ENCODE peak calls at places on chromosomes 4 and X, in four cellular contexts. G, Q, C and D are unnamed samples.

GRCh38 chrX:95536111-95536510 is 1148.5 kb upstream of the DIAPH2 start:
- DNase-seq in G (no peak), Q (no peak), C (no peak), D (no peak)

GRCh38 chrX:3678287-3678686 is 35.2 kb downstream of the PRKX start:
- DNase-seq in G (no peak), Q (no peak), C (peak), D (no peak)

GRCh38 chr4:73432169-73433000 is 3.6 kb upstream of the AFP start:
- DNase-seq in G (no peak), Q (no peak), C (no peak), D (no peak)

GRCh38 chrX:70129811-70130210 is 3.4 kb upstream of the IGBP1 start:
- DNase-seq in G (no peak), Q (no peak), C (no peak), D (no peak)

GRCh38 chr4:186400676-186401075 is 134.7 kb downstream of the F11 start:
- DNase-seq in G (no peak), Q (no peak), C (no peak), D (no peak)

GRCh38 chr4:73867783-73868182 is 1.4 kb upstream of the CXCL1 start:
- DNase-seq in G (no peak), Q (no peak), C (no peak), D (no peak)

GRCh38 chrX:150361070-150361776 is 1.9 kb upstream of the MAMLD1 start:
- DNase-seq in G (peak), Q (no peak), C (peak), D (no peak)

GRCh38 chr4:6019316-6020263 is 1.4 kb upstream of the C4orf50 start:
- DNase-seq in G (peak), Q (peak), C (peak), D (peak)

GRCh38 chr4:183636923-183637322 is 22.1 kb downstream of the RWDD4 start:
- DNase-seq in G (no peak), Q (no peak), C (no peak), D (no peak)

GRCh38 chr4:38782452-38783108 is at the start of gene TLR10:
- DNase-seq in G (peak), Q (peak), C (no peak), D (peak)

GRCh38 chrX:154592505-154592904 is 7.6 kb downstream of the CTAG1A start:
- DNase-seq in G (no peak), Q (no peak), C (no peak), D (no peak)

GRCh38 chr4:89898304-89898716 is 3.7 kb downstream of the MMRN1 start:
- DNase-seq in G (no peak), Q (no peak), C (no peak), D (no peak)

GRCh38 chr4:156553659-156554058 is 417.9 kb downstream of the PDGFC start:
- DNase-seq in G (no peak), Q (no peak), C (no peak), D (no peak)

GRCh38 chr4:27685947-27686346 is 825.3 kb downstream of the STIM2 start:
- DNase-seq in G (no peak), Q (no peak), C (no peak), D (no peak)

GRCh38 chr4:82785248-82786003 is 13.2 kb downstream of the SCD5 start:
- DNase-seq in G (no peak), Q (no peak), C (no peak), D (no peak)

GRCh38 chr4:81757706-81758105 is 286.0 kb upstream of the RASGEF1B start:
- DNase-seq in G (no peak), Q (no peak), C (no peak), D (no peak)

GRCh38 chr4:183645326-183645725 is 13.7 kb downstream of the RWDD4 start:
- DNase-seq in G (no peak), Q (no peak), C (no peak), D (no peak)

GRCh38 chr4:132297346-132297745 is 851.7 kb upstream of the PCDH10 start:
- DNase-seq in G (no peak), Q (no peak), C (no peak), D (no peak)

GRCh38 chrX:129813662-129814061 is 30.0 kb downstream of the ZDHHC9 start:
- DNase-seq in G (no peak), Q (no peak), C (no peak), D (no peak)

GRCh38 chrX:114841051-114841450 is 176.4 kb downstream of the IL13RA2 start:
- DNase-seq in G (no peak), Q (no peak), C (no peak), D (no peak)

GRCh38 chr4:168212656-168213055 is 105.9 kb downstream of the DDX60 start:
- DNase-seq in G (no peak), Q (no peak), C (no peak), D (no peak)

DNA sequence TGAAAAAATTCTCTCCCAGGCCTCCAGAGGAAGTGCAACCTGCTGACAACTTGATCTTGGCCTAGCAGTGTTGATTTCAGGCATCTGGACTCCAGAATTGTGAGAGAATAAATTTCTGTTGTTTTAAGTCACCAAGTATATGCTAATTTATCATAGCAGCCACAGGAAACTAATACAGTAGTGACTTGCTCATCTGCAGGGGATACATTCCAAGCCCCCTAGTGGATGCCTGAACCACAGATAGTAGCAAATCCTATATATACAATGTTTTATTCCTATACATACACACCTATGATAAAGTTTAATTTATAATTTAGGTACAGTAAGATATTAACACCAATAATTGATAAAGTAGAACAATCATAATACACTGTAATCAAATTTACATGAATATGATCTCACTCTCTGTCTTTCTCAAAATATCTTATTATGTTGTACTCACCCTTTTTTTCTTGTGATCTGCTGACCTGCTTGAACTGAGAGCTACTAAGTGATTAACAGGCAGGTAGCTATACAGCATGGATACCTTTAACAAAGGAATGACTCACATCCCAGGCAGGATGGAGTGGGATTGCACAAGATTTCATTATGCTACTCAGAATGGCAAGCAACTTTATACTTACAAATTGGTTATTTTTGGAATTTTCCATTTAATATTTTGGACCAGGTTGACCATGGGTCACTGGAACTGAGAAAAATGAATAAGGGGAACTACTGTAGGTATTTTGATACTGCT is 501.1 kb downstream of the KCNIP4 start:
- DNase-seq in G (no peak), Q (no peak), C (no peak), D (no peak)
- TF ChIP-seq CTCF in G (no peak), Q (no peak), C (no peak), D (no peak)

GRCh38 chrX:17839269-17839668 is 21.8 kb downstream of the RAI2 start:
- DNase-seq in G (no peak), Q (no peak), C (no peak), D (no peak)
- TF ChIP-seq CTCF in G (no peak), Q (no peak), C (no peak), D (no peak)

GRCh38 chr4:108833041-108833440 is 70.2 kb upstream of the ETNPPL start:
- DNase-seq in G (no peak), Q (no peak), C (no peak), D (no peak)
- TF ChIP-seq CTCF in G (no peak), Q (peak), C (no peak), D (no peak)

GRCh38 chr4:4851081-4851480 is 8.4 kb upstream of the MSX1 start:
- DNase-seq in G (no peak), Q (no peak), C (no peak), D (no peak)

GRCh38 chr4:4851906-4852305 is 7.6 kb upstream of the MSX1 start:
- DNase-seq in G (no peak), Q (no peak), C (no peak), D (no peak)

GRCh38 chr4:4853371-4853823 is 6.1 kb upstream of the MSX1 start:
- DNase-seq in G (no peak), Q (no peak), C (peak), D (no peak)

GRCh38 chr4:4853921-4854648 is 5.4 kb upstream of the MSX1 start:
- DNase-seq in G (no peak), Q (no peak), C (no peak), D (no peak)

GRCh38 chr4:4852591-4853362 is 6.7 kb upstream of the MSX1 start:
- DNase-seq in G (peak), Q (peak), C (peak), D (no peak)
- TF ChIP-seq CTCF in G (peak), Q (peak), C (no peak), D (no peak)

DNA sequence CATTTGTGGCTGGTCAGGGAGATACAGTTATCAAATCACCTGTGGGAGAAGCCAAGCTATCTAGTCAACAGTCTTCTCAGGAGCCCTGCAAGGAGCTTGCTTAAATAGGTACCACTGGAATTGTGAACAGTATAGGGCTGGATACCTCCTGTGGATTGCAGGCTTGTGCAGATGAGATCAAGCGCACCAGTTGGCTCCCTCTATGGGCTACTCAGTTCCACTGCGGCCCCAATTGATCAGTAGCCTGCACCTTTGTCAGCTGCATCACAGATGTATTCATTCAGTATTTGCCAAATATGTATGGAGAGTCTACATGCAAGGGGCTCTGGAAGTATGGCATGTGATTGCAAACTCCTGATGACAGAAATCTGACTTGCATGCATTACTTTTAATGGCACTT is 28.6 kb downstream of the TEX13A start:
- DNase-seq in G (no peak), Q (no peak), C (no peak), D (peak)
- TF ChIP-seq CTCF in G (no peak), Q (peak), C (no peak), D (no peak)

GRCh38 chr4:80542747-80543146 is 207.2 kb downstream of the CFAP299 start:
- DNase-seq in G (no peak), Q (no peak), C (no peak), D (no peak)
- TF ChIP-seq CTCF in G (no peak), Q (no peak), C (no peak), D (no peak)

GRCh38 chrX:79588233-79588632 is 221.1 kb upstream of the ITM2A start:
- DNase-seq in G (no peak), Q (no peak), C (no peak), D (no peak)

DNA sequence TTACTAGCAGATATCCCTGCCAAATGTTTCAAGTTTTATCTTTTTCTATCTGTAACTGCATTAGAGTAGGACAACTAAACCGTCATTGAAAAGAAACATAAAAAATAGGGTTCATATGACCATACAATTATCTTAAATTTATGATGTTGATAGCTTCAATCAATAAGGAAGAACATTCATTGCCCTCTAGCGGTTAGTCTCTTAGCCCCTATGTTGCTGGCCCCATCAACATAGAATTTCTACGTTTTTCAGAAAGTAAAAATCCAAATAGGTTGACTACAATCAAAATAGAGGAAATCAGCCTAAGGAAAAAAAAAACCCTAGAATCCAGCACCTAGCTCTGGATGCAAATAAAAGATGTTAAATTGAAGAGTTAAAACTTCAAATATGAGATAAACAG is 225.1 kb upstream of the ITM2A start:
- DNase-seq in G (no peak), Q (no peak), C (no peak), D (no peak)
- TF ChIP-seq CTCF in G (no peak), Q (peak), C (no peak), D (no peak)

GRCh38 chrX:72125331-72126047 is 6.2 kb downstream of the RTL5 start:
- DNase-seq in G (no peak), Q (no peak), C (no peak), D (no peak)
- TF ChIP-seq CTCF in G (no peak), Q (no peak), C (no peak), D (no peak)

DNA sequence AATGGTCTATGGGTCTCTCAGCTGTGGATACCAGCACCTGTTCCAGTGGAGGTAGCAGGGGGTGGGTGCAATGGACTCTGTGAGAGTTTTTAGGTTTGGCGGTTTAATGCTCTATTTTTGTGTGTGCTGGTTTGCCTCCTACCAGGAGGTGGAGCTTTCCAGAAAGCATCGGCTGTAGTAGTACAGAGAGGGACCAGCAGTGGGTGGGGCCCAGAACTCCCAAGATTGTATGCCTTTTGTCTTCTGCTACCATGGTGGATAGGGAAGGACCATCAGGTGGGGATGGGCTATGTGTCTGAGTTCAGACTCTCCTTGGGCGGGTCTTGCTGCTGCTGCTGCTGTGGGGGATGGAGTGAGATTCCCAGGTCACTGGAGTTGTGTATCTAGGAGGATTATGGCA is 557.2 kb upstream of the GRID2 start:
- DNase-seq in G (no peak), Q (no peak), C (no peak), D (no peak)
- TF ChIP-seq CTCF in G (no peak), Q (no peak), C (no peak), D (no peak)

DNA sequence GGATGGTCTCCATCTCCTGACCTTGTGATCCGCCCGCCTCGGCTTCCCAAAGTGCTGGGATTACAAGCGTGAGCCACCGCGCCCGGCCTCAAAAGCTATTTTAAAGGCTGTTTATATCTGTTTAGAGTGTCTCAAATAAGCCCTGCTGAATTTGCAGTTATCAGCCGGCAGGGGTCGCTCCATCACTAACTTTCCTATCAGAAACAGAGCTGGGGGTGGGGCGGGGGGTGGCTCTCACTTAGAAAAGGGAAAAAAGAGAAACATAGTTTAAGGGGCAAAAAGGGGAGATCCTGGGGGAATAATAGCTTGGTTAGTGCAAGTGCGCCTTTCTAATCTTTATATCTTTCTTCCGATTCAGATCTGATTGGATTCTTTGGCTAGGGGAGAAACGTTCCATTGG is 450.7 kb downstream of the UBE2NL start:
- DNase-seq in G (no peak), Q (no peak), C (no peak), D (no peak)
- TF ChIP-seq CTCF in G (no peak), Q (peak), C (no peak), D (no peak)